ENCODE peak calls at places on chromosomes 12 and 14, in four cellular contexts. Q is HEK293T, S is GM04503, O is heart left ventricle. V is an unnamed sample.

GRCh38 chr12:74337951-74338350 is 199.7 kb upstream of the ATXN7L3B start:
- DNase-seq in S (peak), Q (no peak), O (no peak), V (peak)

GRCh38 chr12:45246202-45246601 is 30.3 kb downstream of the ANO6 start:
- DNase-seq in S (no peak), O (no peak), Q (no peak), V (no peak)

GRCh38 chr12:100826323-100826722 is 31.7 kb downstream of the ANO4 start:
- DNase-seq in S (no peak), Q (peak), O (no peak), V (peak)

GRCh38 chr12:84920331-84920730 is 7.7 kb upstream of the SLC6A15 start:
- DNase-seq in Q (no peak), O (no peak), S (no peak), V (peak)

GRCh38 chr12:6089041-6089823 is 35.2 kb downstream of the VWF start:
- DNase-seq in Q (no peak), O (no peak), S (no peak), V (no peak)

GRCh38 chr14:79596531-79596930 is 614.8 kb downstream of the DIO2 start:
- DNase-seq in S (peak), Q (no peak), O (no peak), V (peak)

GRCh38 chr12:111841236-111841749 is 735 bp upstream of the MAPKAPK5 start:
- DNase-seq in O (no peak), S (no peak), Q (no peak), V (peak)

GRCh38 chr14:36771256-36771655 is 109.6 kb downstream of the PAX9 start:
- DNase-seq in S (no peak), O (no peak), Q (no peak), V (no peak)

GRCh38 chr12:49231881-49232650 is 32.8 kb upstream of the TUBA1C start:
- DNase-seq in Q (no peak), O (no peak), S (no peak), V (no peak)

GRCh38 chr14:77260631-77261030 is 10.4 kb downstream of the NGB start:
- DNase-seq in O (no peak), Q (no peak), S (no peak), V (no peak)

GRCh38 chr12:54016478-54016964 is 7.7 kb downstream of the HOXC8 start:
- DNase-seq in S (peak), Q (peak), O (no peak), V (peak)

GRCh38 chr12:31989987-31990386 is 30.8 kb downstream of the RESF1 start:
- DNase-seq in S (no peak), O (no peak), Q (no peak), V (no peak)

V was measured in fibroblast of pulmonary artery.